ENCODE peak calls at places on chromosomes 11 and 22, in nine cellular contexts. V is NAMALWA; W is T-cell; L is NCI-H2171 treated with DMSO at 0.1 percent for 48 hours; A is A172; O is EL; T is PC-9; R is activated gamma-delta T cell treated with anti-CD3 and anti-CD28 coated beads, Interleukin-2, amount 50 U/mL, for 16 hours; C is mammary epithelial cell. U is an unnamed sample.
A peak's percentile ranks its signal among the peaks of the same experiment; 100 is the strongest.

GRCh38 chr22:23504522-23504921 is 75.6 kb downstream of the IGLL1 start:
- DNase-seq in V (peak; percentile 52), W (no peak), L (peak; percentile 48), A (no peak), O (no peak), T (no peak), R (no peak), C (no peak), U (no peak)

GRCh38 chr11:58567889-58568512 is 7.7 kb downstream of the LPXN start:
- DNase-seq in V (peak; percentile 88), W (peak; percentile 65), L (peak; percentile 24), A (peak; percentile 55), O (peak; percentile 62), T (peak; percentile 52), R (peak; percentile 67), C (peak; percentile 43), U (peak; percentile 70)

GRCh38 chr11:68954970-68955958 is 25.5 kb downstream of the MRGPRD start:
- DNase-seq in V (no peak), W (no peak), L (no peak), A (peak; percentile 3), O (peak; percentile 65), T (peak; percentile 42), R (no peak), C (no peak), U (no peak)

GRCh38 chr11:91688672-91689071 is 535.9 kb upstream of the FAT3 start:
- DNase-seq in V (no peak), W (no peak), L (no peak), A (no peak), O (no peak), T (no peak), R (no peak), C (no peak), U (no peak)

GRCh38 chr11:38756537-38756936 is 2158.5 kb upstream of the RAG2 start:
- DNase-seq in V (no peak), W (no peak), L (no peak), A (no peak), O (no peak), T (no peak), R (no peak), C (no peak), U (no peak)

GRCh38 chr11:47412152-47412746 is 3.9 kb downstream of the SLC39A13 start:
- DNase-seq in V (peak; percentile 62), W (peak; percentile 22), L (no peak), A (no peak), O (peak; percentile 52), T (peak; percentile 55), R (peak; percentile 43), C (no peak), U (peak; percentile 58)

GRCh38 chr11:120564573-120565301 is 53.2 kb downstream of the GRIK4 start:
- DNase-seq in V (no peak), W (no peak), L (peak; percentile 35), A (no peak), O (peak; percentile 45), T (no peak), R (no peak), C (no peak), U (no peak)

GRCh38 chr22:45328822-45329535 is 19.2 kb downstream of the FAM118A start:
- DNase-seq in V (no peak), W (no peak), L (peak; percentile 98), A (no peak), O (no peak), T (no peak), R (no peak), C (no peak), U (no peak)

GRCh38 chr11:96324912-96325311 is 18.1 kb downstream of the MAML2 start:
- DNase-seq in V (no peak), W (no peak), L (no peak), A (peak; percentile 59), O (peak; percentile 95), T (peak; percentile 49), R (no peak), C (peak; percentile 55), U (peak; percentile 29)

GRCh38 chr11:110173775-110174644 is 80.8 kb downstream of the ZC3H12C start:
- DNase-seq in V (peak; percentile 77), W (peak; percentile 32), L (no peak), A (no peak), O (peak; percentile 58), T (peak; percentile 62), R (peak; percentile 36), C (peak; percentile 50), U (no peak)

GRCh38 chr22:38870791-38871359 is 1.1 kb downstream of the CBX6 start:
- DNase-seq in V (no peak), W (no peak), L (no peak), A (no peak), O (no peak), T (no peak), R (no peak), C (no peak), U (no peak)

GRCh38 chr22:37032535-37033460 is 13.3 kb downstream of the MPST start:
- DNase-seq in V (no peak), W (no peak), L (no peak), A (peak; percentile 8), O (peak; percentile 25), T (peak; percentile 81), R (no peak), C (peak; percentile 86), U (no peak)

GRCh38 chr11:72227316-72228228 is 3.0 kb downstream of the INPPL1 start:
- DNase-seq in V (no peak), W (no peak), L (peak; percentile 98), A (no peak), O (no peak), T (no peak), R (no peak), C (peak; percentile 61), U (no peak)

GRCh38 chr11:134004406-134005197 is 47.8 kb upstream of the IGSF9B start:
- DNase-seq in V (no peak), W (no peak), L (no peak), A (no peak), O (no peak), T (no peak), R (no peak), C (no peak), U (no peak)

GRCh38 chr11:118180300-118180703 is 3.9 kb upstream of the SCN2B start:
- DNase-seq in V (peak; percentile 78), W (no peak), L (peak; percentile 15), A (no peak), O (peak; percentile 42), T (no peak), R (no peak), C (peak; percentile 64), U (peak; percentile 32)

GRCh38 chr11:9103542-9104276 is 12.3 kb upstream of the SCUBE2 start:
- DNase-seq in V (no peak), W (no peak), L (no peak), A (no peak), O (no peak), T (no peak), R (no peak), C (no peak), U (no peak)

GRCh38 chr11:65206441-65206841 is 24.7 kb downstream of the CAPN1 start:
- DNase-seq in V (no peak), W (no peak), L (no peak), A (no peak), O (no peak), T (no peak), R (no peak), C (no peak), U (no peak)

GRCh38 chr11:1225386-1226225 is 2.7 kb downstream of the MUC5B start:
- DNase-seq in V (no peak), W (no peak), L (no peak), A (no peak), O (no peak), T (no peak), R (no peak), C (no peak), U (no peak)

GRCh38 chr22:28899199-28899853 is 16.0 kb downstream of the ZNRF3 start:
- DNase-seq in V (peak; percentile 22), W (peak; percentile 50), L (peak; percentile 38), A (peak; percentile 39), O (no peak), T (no peak), R (no peak), C (peak; percentile 87), U (no peak)

GRCh38 chr11:61815790-61816735 is 740 bp downstream of the FADS1 start:
- DNase-seq in V (no peak), W (no peak), L (peak; percentile 75), A (peak; percentile 78), O (peak; percentile 91), T (peak; percentile 75), R (peak; percentile 43), C (peak; percentile 83), U (no peak)

GRCh38 chr11:124839051-124839971 is 25.9 kb upstream of the ROBO3 start:
- DNase-seq in V (no peak), W (no peak), L (no peak), A (no peak), O (no peak), T (no peak), R (no peak), C (no peak), U (no peak)

GRCh38 chr11:94417386-94417987 is 16.3 kb upstream of the GPR83 start:
- DNase-seq in V (peak; percentile 34), W (no peak), L (peak; percentile 6), A (peak; percentile 8), O (peak; percentile 36), T (no peak), R (no peak), C (peak; percentile 16), U (peak; percentile 68)

GRCh38 chr22:34798605-34799004 is 267.4 kb upstream of the ISX start:
- DNase-seq in V (no peak), W (no peak), L (no peak), A (no peak), O (no peak), T (no peak), R (no peak), C (no peak), U (no peak)

GRCh38 chr22:36417281-36417686 is 29.5 kb upstream of the MYH9 start:
- DNase-seq in V (no peak), W (no peak), L (peak; percentile 14), A (peak; percentile 69), O (peak; percentile 88), T (peak; percentile 68), R (no peak), C (peak; percentile 96), U (peak; percentile 88)

GRCh38 chr11:105000167-105000566 is 22.8 kb downstream of the CASP5 start:
- DNase-seq in V (peak; percentile 41), W (no peak), L (no peak), A (peak; percentile 54), O (peak; percentile 37), T (no peak), R (no peak), C (peak; percentile 8), U (peak; percentile 65)

GRCh38 chr11:18754308-18754707 is 28.3 kb upstream of the IGSF22 start:
- DNase-seq in V (no peak), W (no peak), L (no peak), A (peak; percentile 79), O (peak; percentile 51), T (no peak), R (no peak), C (peak; percentile 27), U (no peak)

GRCh38 chr11:75851203-75851602 is 36.2 kb downstream of the UVRAG start:
- DNase-seq in V (no peak), W (no peak), L (no peak), A (no peak), O (peak; percentile 10), T (no peak), R (no peak), C (no peak), U (no peak)

GRCh38 chr22:46453006-46453828 is 84.2 kb downstream of the CELSR1 start:
- DNase-seq in V (no peak), W (no peak), L (peak; percentile 50), A (peak; percentile 49), O (no peak), T (peak; percentile 69), R (no peak), C (peak; percentile 90), U (no peak)

GRCh38 chr11:65329944-65330403 is 3.7 kb upstream of the DPF2 start:
- DNase-seq in V (peak; percentile 95), W (peak; percentile 60), L (peak; percentile 80), A (peak; percentile 87), O (peak; percentile 90), T (peak; percentile 80), R (peak; percentile 84), C (peak; percentile 64), U (peak; percentile 93)

GRCh38 chr11:60371854-60372253 is 6.5 kb upstream of the MS4A7 start:
- DNase-seq in V (no peak), W (no peak), L (no peak), A (no peak), O (no peak), T (no peak), R (no peak), C (no peak), U (no peak)

GRCh38 chr11:45362636-45363035 is 76.5 kb upstream of the SYT13 start:
- DNase-seq in V (no peak), W (no peak), L (peak; percentile 91), A (no peak), O (no peak), T (no peak), R (no peak), C (no peak), U (no peak)

U was measured in RKO.